ENCODE peak calls at places on chromosomes 5 and 9, in nine cellular contexts. Y is psoas muscle, R is K562, M is uterus, K is lower lobe of right lung, O is suprapubic skin, T is tibial nerve, Z is body of pancreas, L is heart right ventricle. U is an unnamed sample.

GRCh38 chr9:88011005-88011766 is 36.9 kb upstream of the CDK20 start:
- DNase-seq in Y (no peak), R (no peak), M (no peak), K (no peak), O (no peak), T (no peak), Z (no peak), L (no peak), U (no peak)

GRCh38 chr9:3699868-3700267 is 174.1 kb upstream of the RFX3 start:
- DNase-seq in Y (no peak), R (no peak), M (no peak), K (no peak), O (no peak), T (no peak), Z (no peak), L (no peak), U (no peak)

GRCh38 chr5:59673438-59674058 is 220.0 kb downstream of the PDE4D start:
- DNase-seq in Y (no peak), R (peak; percentile 42), M (no peak), K (no peak), O (no peak), T (no peak), Z (no peak), L (no peak), U (no peak)

GRCh38 chr5:14439087-14439841 is 142.3 kb upstream of the OTULINL start:
- DNase-seq in Y (no peak), R (no peak), M (no peak), K (no peak), O (no peak), T (no peak), Z (no peak), L (no peak), U (no peak)

GRCh38 chr9:94875300-94876063 is 149.0 kb downstream of the AOPEP start:
- DNase-seq in Y (no peak), R (no peak), M (no peak), K (no peak), O (no peak), T (no peak), Z (no peak), L (no peak), U (no peak)

GRCh38 chr5:116343961-116344360 is 230.7 kb downstream of the SEMA6A start:
- DNase-seq in Y (no peak), R (peak; percentile 27), M (no peak), K (no peak), O (no peak), T (no peak), Z (no peak), L (peak; percentile 30), U (no peak)

GRCh38 chr5:96373006-96373405 is 60.0 kb downstream of the PCSK1 start:
- DNase-seq in Y (no peak), R (no peak), M (no peak), K (no peak), O (no peak), T (no peak), Z (no peak), L (no peak), U (no peak)

GRCh38 chr9:35790385-35791291 is 753 bp upstream of the NPR2 start:
- DNase-seq in Y (peak; percentile 79), R (peak; percentile 70), M (peak; percentile 86), K (peak; percentile 63), O (peak; percentile 83), T (peak; percentile 45), Z (peak; percentile 78), L (peak; percentile 58), U (peak; percentile 85)

GRCh38 chr5:177306674-177307543 is 3.3 kb downstream of the PRELID1 start:
- DNase-seq in Y (peak; percentile 47), R (peak; percentile 39), M (no peak), K (no peak), O (no peak), T (no peak), Z (peak; percentile 63), L (no peak), U (no peak)

GRCh38 chr9:113933671-113934070 is 57.6 kb downstream of the ZNF618 start:
- DNase-seq in Y (no peak), R (no peak), M (no peak), K (no peak), O (no peak), T (no peak), Z (no peak), L (no peak), U (no peak)

GRCh38 chr5:116650964-116651363 is 76.3 kb upstream of the SEMA6A start:
- DNase-seq in Y (no peak), R (no peak), M (no peak), K (no peak), O (no peak), T (no peak), Z (no peak), L (no peak), U (no peak)

GRCh38 chr9:108439967-108440366 is 415.8 kb downstream of the ACTL7B start:
- DNase-seq in Y (no peak), R (no peak), M (no peak), K (no peak), O (no peak), T (no peak), Z (no peak), L (no peak), U (no peak)

GRCh38 chr5:54171645-54172384 is 138.6 kb downstream of the ARL15 start:
- DNase-seq in Y (no peak), R (no peak), M (no peak), K (no peak), O (no peak), T (no peak), Z (peak; percentile 67), L (no peak), U (no peak)

DNA sequence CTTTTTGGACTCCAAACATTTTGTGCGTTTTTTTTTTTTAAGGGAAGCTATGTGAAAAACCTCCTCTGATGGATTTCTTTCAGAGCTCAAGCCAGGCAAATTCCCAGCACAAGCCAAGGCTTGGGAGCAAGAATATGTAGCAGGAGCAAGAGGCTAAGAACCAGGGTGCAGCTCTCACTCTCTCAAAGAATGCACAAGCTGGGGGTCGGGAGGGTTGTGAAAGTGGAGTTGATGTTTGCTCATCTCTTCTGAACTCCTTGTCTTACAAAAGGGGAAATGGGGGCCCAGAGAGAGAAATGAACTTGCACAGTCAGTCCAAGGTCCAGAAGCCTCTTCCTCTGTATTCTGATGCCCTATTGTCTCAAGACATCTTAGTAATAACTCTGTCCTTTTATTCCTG is 7.7 kb upstream of the TRAF1 start:
- DNase-seq in Y (no peak), R (no peak), M (no peak), K (no peak), O (no peak), T (no peak), Z (peak; percentile 35), L (no peak), U (no peak)
- H3K4me1 ChIP-seq in Y (peaks cover 20% of the 10 kb centered on the region), R (peaks cover 13% of the 10 kb centered on the region), M (peaks cover 12% of the 10 kb centered on the region), K (peaks cover 81% of the 10 kb centered on the region), O (peaks cover 70% of the 10 kb centered on the region), T (peaks cover 87% of the 10 kb centered on the region), Z (peaks cover 33% of the 10 kb centered on the region), L (peaks cover 48% of the 10 kb centered on the region), U (peaks cover 22% of the 10 kb centered on the region)

GRCh38 chr5:17720070-17720469 is 85.8 kb downstream of the TAF11L14 start:
- DNase-seq in Y (no peak), R (no peak), M (no peak), K (no peak), O (no peak), T (no peak), Z (no peak), L (no peak), U (peak; percentile 16)

GRCh38 chr5:17727212-17727611 is 93.0 kb downstream of the TAF11L14 start:
- DNase-seq in Y (no peak), R (no peak), M (no peak), K (no peak), O (no peak), T (no peak), Z (no peak), L (no peak), U (peak; percentile 10)

GRCh38 chr5:17719592-17719991 is 85.3 kb downstream of the TAF11L14 start:
- DNase-seq in Y (no peak), R (no peak), M (no peak), K (no peak), O (no peak), T (no peak), Z (no peak), L (no peak), U (no peak)

DNA sequence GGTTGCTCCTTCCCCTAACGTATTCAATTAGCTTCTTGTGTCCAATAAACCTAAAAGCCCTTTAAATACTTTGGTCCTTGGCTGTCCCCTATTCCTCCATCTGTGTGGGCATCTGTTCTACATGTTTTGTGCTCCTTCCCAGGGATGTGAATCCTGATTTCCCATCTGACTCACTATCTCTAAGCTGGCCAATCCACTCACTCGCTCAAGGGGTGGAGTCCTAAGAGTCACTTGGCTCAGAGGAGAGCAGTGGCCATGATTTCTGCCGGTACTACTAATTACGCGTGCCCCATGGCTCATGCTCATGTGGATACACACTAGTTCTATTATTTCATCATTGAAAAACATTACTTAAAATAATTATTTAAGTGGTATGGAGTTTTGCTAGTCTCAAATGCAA is 89.6 kb downstream of the TAF11L14 start:
- DNase-seq in Y (no peak), R (no peak), M (no peak), K (no peak), O (no peak), T (no peak), Z (no peak), L (no peak), U (peak; percentile 20)
- TF ChIP-seq CTCF in Y (no peak), R (no peak), M (no peak), K (no peak), O (no peak), T (no peak), Z (no peak), L (no peak), U (no peak)

DNA sequence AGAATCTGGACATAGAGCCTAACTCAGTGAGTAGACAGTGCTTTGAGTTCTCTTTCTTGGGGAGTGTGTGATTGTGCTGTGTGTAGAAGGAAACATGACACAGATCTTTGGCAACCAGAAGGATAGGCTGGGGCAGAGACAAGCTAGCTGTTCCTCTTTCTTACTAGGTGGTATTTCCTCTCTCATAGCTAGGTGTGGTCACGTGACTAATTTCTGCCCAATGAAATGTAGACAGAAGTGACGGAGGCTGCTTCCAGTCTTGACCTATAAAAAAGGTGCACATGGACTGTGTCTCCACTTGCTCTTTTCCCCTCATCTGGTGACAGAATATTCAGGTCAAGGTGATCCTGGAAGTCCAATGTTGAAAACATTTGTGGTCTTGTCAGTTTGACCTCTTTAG is 92.5 kb upstream of the NFIB start:
- DNase-seq in Y (no peak), R (no peak), M (no peak), K (no peak), O (no peak), T (no peak), Z (no peak), L (no peak), U (no peak)
- H3K27me3 ChIP-seq in Y (no peaks in the 10 kb centered on the region), R (no peaks in the 10 kb centered on the region), M (no peaks in the 10 kb centered on the region), K (no peaks in the 10 kb centered on the region), O (no peaks in the 10 kb centered on the region), T (no peaks in the 10 kb centered on the region), Z (no peaks in the 10 kb centered on the region), L (no peaks in the 10 kb centered on the region), U (no peaks in the 10 kb centered on the region)

DNA sequence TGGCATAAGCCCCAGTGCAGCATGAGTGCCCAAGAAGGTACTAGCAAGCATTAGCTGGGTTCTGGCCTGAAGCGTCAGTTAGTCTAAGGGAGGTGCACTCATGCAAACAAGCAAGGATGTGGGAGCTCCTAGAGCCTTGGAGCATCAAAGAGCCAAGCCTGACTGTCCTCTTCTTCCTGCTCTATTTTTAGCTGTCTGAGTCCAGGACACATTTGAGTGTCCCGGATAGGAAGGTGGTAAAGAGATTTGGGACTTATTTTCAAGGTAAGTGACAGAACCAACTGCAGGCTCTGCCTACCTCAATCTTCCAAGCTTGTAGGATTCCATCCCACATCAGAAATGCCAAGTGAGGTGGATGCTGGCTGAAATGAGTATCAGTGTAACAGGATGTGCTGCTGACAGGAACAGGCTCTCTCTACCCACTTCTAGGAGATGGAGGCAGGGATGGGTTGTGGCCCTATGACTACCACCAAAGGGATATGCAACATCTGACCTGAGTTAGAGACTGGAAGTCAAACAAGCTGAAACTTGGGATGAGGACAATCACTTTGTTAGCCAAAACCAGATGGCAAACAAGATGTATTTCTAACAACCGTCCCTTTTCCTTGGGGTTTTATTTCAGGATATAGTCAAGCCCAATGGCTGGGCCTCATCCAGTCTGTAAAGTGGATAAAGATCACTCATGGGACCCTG is 15.1 kb downstream of the MACROH2A1 start:
- DNase-seq in Y (no peak), R (no peak), M (no peak), K (no peak), O (no peak), T (no peak), Z (no peak), L (no peak), U (no peak)
- H3K4me1 ChIP-seq in Y (peaks cover 65% of the 10 kb centered on the region), R (peaks cover 18% of the 10 kb centered on the region), M (peaks cover 6% of the 10 kb centered on the region), K (peaks cover 64% of the 10 kb centered on the region), O (peaks cover 53% of the 10 kb centered on the region), T (peaks cover 54% of the 10 kb centered on the region), Z (no peaks in the 10 kb centered on the region), L (peaks cover 79% of the 10 kb centered on the region), U (no peaks in the 10 kb centered on the region)